ENCODE peak calls at places on chromosomes 7 and 10, in five cellular contexts. B, Z, Y, V and X are unnamed samples.

GRCh38 chr7:104089622-104090021 is 100.2 kb upstream of the RELN start:
- DNase-seq in V (no peak), Z (no peak), B (no peak), Y (no peak), X (no peak)

GRCh38 chr10:124271671-124272070 is 147.1 kb downstream of the OAT start:
- DNase-seq in V (no peak), B (no peak), Y (no peak), Z (no peak), X (no peak)

GRCh38 chr10:118045842-118046490 is 775 bp downstream of the RAB11FIP2 start:
- DNase-seq in B (peak), Z (no peak), V (peak), Y (peak), X (peak)

GRCh38 chr7:28481131-28481926 is 69.0 kb downstream of the CREB5 start:
- DNase-seq in V (peak), B (no peak), Z (no peak), Y (no peak), X (no peak)

GRCh38 chr10:55820478-55820877 is 540.6 kb downstream of the ZWINT start:
- DNase-seq in Z (no peak), Y (no peak), V (no peak), B (no peak), X (no peak)

GRCh38 chr10:132366499-132366898 is 30.5 kb upstream of the PWWP2B start:
- DNase-seq in Y (no peak), Z (no peak), B (no peak), V (no peak), X (no peak)

GRCh38 chr7:129262333-129262732 is 37.5 kb downstream of the AHCYL2 start:
- DNase-seq in V (peak), Y (peak), B (no peak), Z (no peak), X (no peak)

GRCh38 chr7:50274361-50274760 is 30.2 kb upstream of the IKZF1 start:
- DNase-seq in V (no peak), B (no peak), Z (no peak), Y (peak), X (no peak)

GRCh38 chr10:62233494-62234283 is 35.0 kb downstream of the RTKN2 start:
- DNase-seq in Y (no peak), Z (no peak), B (no peak), V (peak), X (no peak)

GRCh38 chr10:23439452-23439919 is 611 bp downstream of the OTUD1 start:
- DNase-seq in B (no peak), Y (peak), V (peak), Z (no peak), X (no peak)

GRCh38 chr7:108246227-108246837 is 116.2 kb upstream of the LAMB4 start:
- DNase-seq in V (peak), Y (peak), B (no peak), Z (peak), X (no peak)

GRCh38 chr7:158949359-158949758 is 93.0 kb downstream of the DYNC2I1 start:
- DNase-seq in Y (no peak), Z (no peak), V (no peak), B (no peak), X (no peak)

GRCh38 chr7:151485006-151485732 is 34.5 kb downstream of the RHEB start:
- DNase-seq in Z (no peak), B (no peak), V (peak), Y (no peak), X (no peak)

GRCh38 chr10:20274580-20274979 is 458.3 kb downstream of the PLXDC2 start:
- DNase-seq in B (no peak), Y (no peak), Z (no peak), V (no peak), X (no peak)

GRCh38 chr7:99843808-99844207 is 16.0 kb downstream of the CYP3A43 start:
- DNase-seq in B (no peak), V (peak), Z (no peak), Y (peak), X (no peak)

GRCh38 chr7:55019691-55020480 is 1.1 kb downstream of the EGFR start:
- DNase-seq in Y (no peak), B (no peak), V (peak), Z (no peak), X (no peak)

GRCh38 chr7:3455826-3456444 is 154.9 kb downstream of the SDK1 start:
- DNase-seq in V (peak), Y (no peak), Z (no peak), B (no peak), X (no peak)

GRCh38 chr10:124523301-124523871 is 61.8 kb downstream of the LHPP start:
- DNase-seq in B (no peak), Y (no peak), V (no peak), Z (no peak), X (peak)

GRCh38 chr7:42726066-42726785 is 185.6 kb downstream of the C7orf25 start:
- DNase-seq in Z (no peak), Y (no peak), V (no peak), B (no peak), X (no peak)

GRCh38 chr10:27948191-27948590 is 50.7 kb downstream of the ODAD2 start:
- DNase-seq in Z (no peak), B (no peak), V (peak), Y (no peak), X (no peak)

GRCh38 chr10:93757136-93757535 is 600 bp upstream of the LGI1 start:
- DNase-seq in Y (no peak), V (peak), Z (no peak), B (no peak), X (no peak)

GRCh38 chr10:119191881-119192280 is 13.3 kb upstream of the PRDX3 start:
- DNase-seq in Y (no peak), B (no peak), V (no peak), Z (peak), X (no peak)

GRCh38 chr10:2748287-2748686 is 319.1 kb upstream of the PFKP start:
- DNase-seq in Z (no peak), Y (no peak), B (no peak), V (no peak), X (no peak)

GRCh38 chr10:31958849-31959248 is 30.2 kb upstream of the ARHGAP12 start:
- DNase-seq in Z (no peak), Y (no peak), V (no peak), B (no peak), X (no peak)

GRCh38 chr10:22253578-22253882 is 35.7 kb upstream of the EBLN1 start:
- DNase-seq in Z (no peak), B (no peak), Y (no peak), V (no peak), X (peak)

GRCh38 chr10:13298748-13299436 is 972 bp downstream of the PHYH start:
- DNase-seq in Y (no peak), B (no peak), V (no peak), Z (no peak), X (peak)

GRCh38 chr10:4195214-4195613 is 410.2 kb upstream of the KLF6 start:
- DNase-seq in Y (no peak), B (no peak), Z (no peak), V (peak), X (no peak)